ENCODE peak calls at places on chromosomes 7 and 10, in six cellular contexts. One of them, this sample, is unnamed.

GRCh38 chr10:98254234-98254858 is 13.6 kb downstream of the LOXL4 start:
- DNase-seq in A549: no peak
- DNase-seq in endothelial cell of umbilical vein: no peak
- DNase-seq in K562: no peak
- DNase-seq in HepG2: no peak
- DNase-seq in GM12878: no peak
- DNase-seq in this sample: no peak

GRCh38 chr7:583410-584121 is 63.9 kb upstream of the PDGFA start:
- DNase-seq in A549: no peak
- DNase-seq in endothelial cell of umbilical vein: no peak
- DNase-seq in K562: no peak
- DNase-seq in HepG2: no peak
- DNase-seq in GM12878: no peak
- DNase-seq in this sample: no peak

GRCh38 chr7:15602236-15602635 is 40.4 kb upstream of the AGMO start:
- DNase-seq in A549: no peak
- DNase-seq in endothelial cell of umbilical vein: peak; percentile 48
- DNase-seq in K562: no peak
- DNase-seq in HepG2: no peak
- DNase-seq in GM12878: no peak
- DNase-seq in this sample: no peak

GRCh38 chr10:131747251-131747650 is 153.6 kb upstream of the PPP2R2D start:
- DNase-seq in A549: no peak
- DNase-seq in endothelial cell of umbilical vein: no peak
- DNase-seq in K562: no peak
- DNase-seq in HepG2: no peak
- DNase-seq in GM12878: no peak
- DNase-seq in this sample: no peak

GRCh38 chr7:97752215-97752614 is 20.3 kb downstream of the TAC1 start:
- DNase-seq in A549: no peak
- DNase-seq in endothelial cell of umbilical vein: no peak
- DNase-seq in K562: no peak
- DNase-seq in HepG2: no peak
- DNase-seq in GM12878: no peak
- DNase-seq in this sample: no peak

GRCh38 chr10:16470747-16471146 is 33.9 kb downstream of the PTER start:
- DNase-seq in A549: no peak
- DNase-seq in endothelial cell of umbilical vein: peak; percentile 55
- DNase-seq in K562: peak; percentile 30
- DNase-seq in HepG2: no peak
- DNase-seq in GM12878: no peak
- DNase-seq in this sample: no peak

GRCh38 chr10:103281753-103282152 is 4.8 kb downstream of the INA start:
- DNase-seq in A549: no peak
- DNase-seq in endothelial cell of umbilical vein: no peak
- DNase-seq in K562: no peak
- DNase-seq in HepG2: no peak
- DNase-seq in GM12878: no peak
- DNase-seq in this sample: peak; percentile 18

GRCh38 chr10:43785252-43785651 is 136.6 kb upstream of the ZNF32 start:
- DNase-seq in A549: peak; percentile 27
- DNase-seq in endothelial cell of umbilical vein: peak; percentile 21
- DNase-seq in K562: no peak
- DNase-seq in HepG2: peak; percentile 21
- DNase-seq in GM12878: no peak
- DNase-seq in this sample: peak; percentile 47

GRCh38 chr10:49054753-49055152 is 60.6 kb downstream of the VSTM4 start:
- DNase-seq in A549: no peak
- DNase-seq in endothelial cell of umbilical vein: no peak
- DNase-seq in K562: no peak
- DNase-seq in HepG2: no peak
- DNase-seq in GM12878: no peak
- DNase-seq in this sample: no peak

GRCh38 chr10:85611746-85612377 is 754.7 kb downstream of the GRID1 start:
- DNase-seq in A549: no peak
- DNase-seq in endothelial cell of umbilical vein: no peak
- DNase-seq in K562: no peak
- DNase-seq in HepG2: no peak
- DNase-seq in GM12878: no peak
- DNase-seq in this sample: no peak

GRCh38 chr10:67618116-67618515 is 77.9 kb downstream of the CTNNA3 start:
- DNase-seq in A549: peak; percentile 35
- DNase-seq in endothelial cell of umbilical vein: no peak
- DNase-seq in K562: no peak
- DNase-seq in HepG2: no peak
- DNase-seq in GM12878: no peak
- DNase-seq in this sample: no peak

GRCh38 chr10:107118866-107119265 is 45.6 kb downstream of the SORCS1 start:
- DNase-seq in A549: no peak
- DNase-seq in endothelial cell of umbilical vein: no peak
- DNase-seq in K562: no peak
- DNase-seq in HepG2: no peak
- DNase-seq in GM12878: no peak
- DNase-seq in this sample: no peak

GRCh38 chr10:35423505-35424306 is 87.4 kb downstream of the CCNY start:
- DNase-seq in A549: no peak
- DNase-seq in endothelial cell of umbilical vein: no peak
- DNase-seq in K562: no peak
- DNase-seq in HepG2: no peak
- DNase-seq in GM12878: no peak
- DNase-seq in this sample: no peak

GRCh38 chr10:51074238-51075028 is at the start of gene PRKG1:
- DNase-seq in A549: peak; percentile 41
- DNase-seq in endothelial cell of umbilical vein: peak; percentile 66
- DNase-seq in K562: no peak
- DNase-seq in HepG2: peak; percentile 5
- DNase-seq in GM12878: no peak
- DNase-seq in this sample: no peak
- TF ChIP-seq POLR2A in A549: no peak
- TF ChIP-seq POLR2A in endothelial cell of umbilical vein: no peak
- TF ChIP-seq POLR2A in K562: no peak
- TF ChIP-seq POLR2A in HepG2: no peak
- TF ChIP-seq POLR2A in GM12878: no peak
- TF ChIP-seq POLR2A in this sample: no peak

GRCh38 chr7:37248396-37248836 is 200.2 kb downstream of the ELMO1 start:
- DNase-seq in A549: no peak
- DNase-seq in endothelial cell of umbilical vein: no peak
- DNase-seq in K562: no peak
- DNase-seq in HepG2: no peak
- DNase-seq in GM12878: no peak
- DNase-seq in this sample: no peak
- H3K4me3 ChIP-seq in A549: no peak overlapping the region
- H3K4me3 ChIP-seq in endothelial cell of umbilical vein: no peak overlapping the region
- H3K4me3 ChIP-seq in K562: no peak overlapping the region
- H3K4me3 ChIP-seq in HepG2: no peak overlapping the region
- H3K4me3 ChIP-seq in GM12878: no peak overlapping the region
- H3K4me3 ChIP-seq in this sample: no peak overlapping the region

DNA sequence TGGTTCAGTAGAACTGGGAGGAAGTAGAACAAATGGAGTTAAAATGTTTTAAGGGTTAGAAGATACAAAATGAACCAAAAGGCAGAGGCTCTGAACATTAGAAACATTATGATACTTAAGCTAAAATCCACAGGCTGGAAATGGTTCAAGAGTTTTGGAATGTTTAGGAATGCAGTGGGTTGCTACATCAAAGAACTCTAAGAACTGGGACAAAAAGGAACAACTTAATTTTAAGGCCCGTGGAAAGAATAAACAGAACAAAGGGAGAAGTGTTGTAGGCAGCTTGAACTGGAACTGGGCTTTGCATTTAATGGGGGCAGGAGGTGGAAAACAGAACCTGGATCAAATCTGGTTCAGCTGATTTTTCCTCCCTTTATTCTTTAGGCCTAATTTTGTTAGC is 3.5 kb upstream of the C7orf25 start:
- DNase-seq in A549: no peak
- DNase-seq in endothelial cell of umbilical vein: no peak
- DNase-seq in K562: no peak
- DNase-seq in HepG2: no peak
- DNase-seq in GM12878: no peak
- DNase-seq in this sample: no peak
- TF ChIP-seq MYC in A549: no peak
- TF ChIP-seq MYC in endothelial cell of umbilical vein: no peak
- TF ChIP-seq MYC in K562: no peak
- TF ChIP-seq MYC in HepG2: no peak
- TF ChIP-seq MYC in GM12878: no peak
- TF ChIP-seq MYC in this sample: no peak

DNA sequence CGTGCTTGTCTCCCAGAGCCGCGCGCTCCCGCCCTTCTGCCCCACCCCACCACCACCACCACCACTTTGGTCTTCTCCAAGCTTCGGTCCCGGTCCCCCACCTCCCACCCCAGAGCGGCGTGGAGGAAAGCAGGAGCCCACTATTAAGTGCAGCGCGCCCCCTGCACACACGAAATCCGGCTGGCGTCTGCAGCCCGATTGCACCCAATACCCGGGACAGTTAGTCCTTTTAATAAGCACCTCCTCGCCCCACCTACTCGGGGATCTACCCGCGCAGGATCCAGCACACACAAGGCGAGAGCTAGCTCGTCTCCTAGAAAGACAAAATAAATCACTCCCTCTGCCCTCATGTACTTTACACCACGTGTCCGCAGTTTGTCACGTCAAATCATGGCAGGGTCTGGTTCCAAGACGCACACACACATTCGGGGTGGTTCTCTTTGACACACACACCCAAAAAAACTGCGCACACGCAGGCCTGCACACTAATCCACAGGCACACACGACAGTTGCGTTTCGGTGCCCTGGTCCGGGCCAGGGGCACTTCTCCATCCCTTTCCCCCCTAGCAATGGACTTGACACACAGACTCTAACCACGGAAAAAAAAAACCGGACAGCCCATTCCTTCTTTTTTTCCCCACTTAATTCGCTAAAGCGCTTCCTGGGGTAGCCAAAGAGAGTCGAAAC is 1.6 kb downstream of the SFMBT2 start:
- DNase-seq in A549: peak; percentile 61
- DNase-seq in endothelial cell of umbilical vein: no peak
- DNase-seq in K562: peak; percentile 56
- DNase-seq in HepG2: no peak
- DNase-seq in GM12878: peak; percentile 51
- DNase-seq in this sample: peak; percentile 73
- TF ChIP-seq POLR2A in A549: no peak
- TF ChIP-seq POLR2A in endothelial cell of umbilical vein: no peak
- TF ChIP-seq POLR2A in K562: no peak
- TF ChIP-seq POLR2A in HepG2: no peak
- TF ChIP-seq POLR2A in GM12878: no peak
- TF ChIP-seq POLR2A in this sample: no peak

GRCh38 chr10:6270951-6271350 is 68.2 kb downstream of the PFKFB3 start:
- DNase-seq in A549: no peak
- DNase-seq in endothelial cell of umbilical vein: no peak
- DNase-seq in K562: no peak
- DNase-seq in HepG2: no peak
- DNase-seq in GM12878: no peak
- DNase-seq in this sample: no peak
- H3K4me3 ChIP-seq in A549: no peak overlapping the region
- H3K4me3 ChIP-seq in endothelial cell of umbilical vein: no peak overlapping the region
- H3K4me3 ChIP-seq in K562: no peak overlapping the region
- H3K4me3 ChIP-seq in HepG2: no peak overlapping the region
- H3K4me3 ChIP-seq in GM12878: no peak overlapping the region
- H3K4me3 ChIP-seq in this sample: no peak overlapping the region

DNA sequence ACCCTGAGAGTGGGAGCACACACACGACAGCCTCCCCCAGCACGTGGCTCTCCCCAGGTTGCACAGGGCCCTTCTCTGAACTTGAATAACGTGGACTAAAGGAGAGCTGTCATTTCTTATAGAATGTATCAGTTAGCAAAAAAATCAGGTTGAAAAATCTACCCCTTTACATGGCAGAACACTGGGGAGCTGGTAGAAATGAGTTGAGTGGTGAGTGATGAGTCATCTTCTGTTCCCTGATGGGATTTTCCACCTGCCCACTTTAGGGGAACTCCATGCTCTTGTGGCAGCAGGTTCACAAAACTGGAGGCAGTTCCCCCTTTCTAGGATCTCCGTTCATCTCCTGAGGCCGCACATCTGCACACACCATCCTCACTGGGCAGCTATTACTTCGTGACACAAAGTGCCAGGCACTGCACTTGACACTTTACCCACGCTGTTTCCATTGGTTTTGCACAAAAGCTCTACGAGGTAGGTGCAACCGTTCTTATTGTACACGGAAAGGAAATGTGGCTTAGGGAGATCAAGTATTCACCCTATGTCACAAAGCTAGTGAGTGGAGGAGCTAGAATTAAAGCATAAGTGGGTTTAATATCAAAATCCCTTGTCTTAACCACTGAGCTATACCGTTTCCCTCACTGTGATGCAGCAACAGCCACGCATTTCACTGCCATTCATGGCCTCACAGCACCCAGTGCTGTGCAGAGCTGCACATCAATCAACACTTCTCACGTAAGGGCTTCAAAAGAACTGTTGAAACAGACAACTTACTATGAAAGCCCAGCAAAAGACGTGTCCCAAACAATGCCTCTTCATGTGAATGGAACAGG is 80.2 kb downstream of the RNF216 start:
- DNase-seq in A549: no peak
- DNase-seq in endothelial cell of umbilical vein: peak; percentile 41
- DNase-seq in K562: no peak
- DNase-seq in HepG2: no peak
- DNase-seq in GM12878: peak; percentile 84
- DNase-seq in this sample: peak; percentile 47
- TF ChIP-seq MYC in A549: no peak
- TF ChIP-seq MYC in endothelial cell of umbilical vein: no peak
- TF ChIP-seq MYC in K562: no peak
- TF ChIP-seq MYC in HepG2: no peak
- TF ChIP-seq MYC in GM12878: no peak
- TF ChIP-seq MYC in this sample: no peak

DNA sequence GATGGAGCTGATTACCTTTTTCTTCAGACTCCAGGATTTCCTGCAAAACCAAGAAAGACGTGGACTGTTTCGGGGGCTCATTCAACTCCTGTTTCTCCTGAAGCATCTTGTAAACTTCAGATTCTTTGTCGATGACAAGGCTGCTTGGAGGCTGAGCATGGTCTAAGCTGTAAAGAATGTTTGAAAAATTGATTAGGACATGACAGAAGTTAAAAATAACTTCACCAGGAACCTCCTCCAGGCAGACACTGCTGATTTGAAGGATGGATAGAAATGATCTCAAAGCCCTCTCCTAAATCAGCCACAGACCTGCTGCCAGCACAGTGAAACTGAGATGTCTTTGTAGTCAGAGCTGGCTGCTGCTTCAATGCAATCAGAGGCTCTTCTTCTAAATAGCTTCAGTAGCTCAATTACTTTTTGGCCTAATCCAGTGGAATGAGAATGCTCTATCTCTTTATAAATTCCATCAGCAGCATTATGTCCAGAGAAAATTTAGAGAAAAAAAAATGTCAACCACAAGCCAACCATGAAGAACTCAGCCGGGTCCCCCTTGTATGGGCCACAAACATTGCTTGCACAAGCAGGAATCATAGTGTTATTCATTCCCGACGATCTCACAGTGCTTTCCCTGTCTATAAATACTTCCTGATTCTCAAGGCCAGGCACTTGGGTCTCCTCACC is 43.5 kb downstream of the PDLIM1 start:
- DNase-seq in A549: no peak
- DNase-seq in endothelial cell of umbilical vein: no peak
- DNase-seq in K562: no peak
- DNase-seq in HepG2: peak; percentile 28
- DNase-seq in GM12878: no peak
- DNase-seq in this sample: no peak
- TF ChIP-seq POLR2A in A549: no peak
- TF ChIP-seq POLR2A in endothelial cell of umbilical vein: no peak
- TF ChIP-seq POLR2A in K562: no peak
- TF ChIP-seq POLR2A in HepG2: no peak
- TF ChIP-seq POLR2A in GM12878: no peak
- TF ChIP-seq POLR2A in this sample: no peak

GRCh38 chr7:149884016-149884415 is 10.2 kb downstream of the ATP6V0E2 start:
- DNase-seq in A549: no peak
- DNase-seq in endothelial cell of umbilical vein: no peak
- DNase-seq in K562: no peak
- DNase-seq in HepG2: no peak
- DNase-seq in GM12878: no peak
- DNase-seq in this sample: peak; percentile 2
- H3K4me3 ChIP-seq in A549: no peak overlapping the region
- H3K4me3 ChIP-seq in endothelial cell of umbilical vein: no peak overlapping the region
- H3K4me3 ChIP-seq in K562: no peak overlapping the region
- H3K4me3 ChIP-seq in HepG2: no peak overlapping the region
- H3K4me3 ChIP-seq in GM12878: no peak overlapping the region
- H3K4me3 ChIP-seq in this sample: no peak overlapping the region

This sample was measured in NB4.